ENCODE peak calls at places on chromosomes 16 and 17, in nine cellular contexts. M is K562; Z is activated T-cell treated with anti-CD3 and anti-CD28 coated beads, Interleukin-2, amount 50 U/mL, for 4 hours; X is right cardiac atrium; K is lung; D is WTC11; J is left cardiac atrium; W is Right ventricle myocardium superior; I is central memory CD8-positive, alpha-beta T cell. G is an unnamed sample.
A peak's percentile ranks its signal among the peaks of the same experiment; 100 is the strongest.

GRCh38 chr17:6470751-6471521 is 26.7 kb downstream of the PIMREG start:
- ATAC-seq in D (no peak), Z (no peak), I (no peak), M (no peak), W (no peak), K (no peak), X (no peak), J (no peak), G (no peak)

GRCh38 chr16:56780646-56781045 is 50.7 kb downstream of the NUP93 start:
- ATAC-seq in X (no peak), D (no peak), I (no peak), W (no peak), Z (no peak), J (no peak), M (no peak), K (no peak), G (no peak)

GRCh38 chr16:578232-578869 is 8.6 kb downstream of the PIGQ start:
- ATAC-seq in I (no peak), M (no peak), K (no peak), J (no peak), W (peak; percentile 8), D (no peak), Z (no peak), X (peak; percentile 4), G (no peak)

GRCh38 chr17:17809527-17810373 is 27.0 kb downstream of the SREBF1 start:
- ATAC-seq in K (no peak), X (peak; percentile 66), J (peak; percentile 33), Z (no peak), I (no peak), W (peak; percentile 35), M (no peak), D (peak; percentile 62), G (no peak)

GRCh38 chr17:57330587-57330986 is 74.3 kb downstream of the MSI2 start:
- ATAC-seq in W (peak; percentile 3), Z (no peak), I (no peak), X (no peak), D (no peak), J (no peak), K (no peak), M (no peak), G (no peak)

GRCh38 chr17:17391575-17392370 is 85.0 kb upstream of the MED9 start:
- ATAC-seq in Z (peak; percentile 79), I (peak; percentile 87), X (no peak), K (no peak), J (no peak), W (no peak), M (peak; percentile 76), D (no peak), G (peak; percentile 88)

GRCh38 chr16:72013389-72013788 is 4.8 kb downstream of the DHODH start:
- ATAC-seq in K (no peak), W (peak; percentile 1), M (no peak), Z (no peak), D (no peak), J (no peak), X (peak; percentile 1), I (no peak), G (no peak)

GRCh38 chr16:67068212-67068753 is 39.3 kb downstream of the CBFB start:
- ATAC-seq in W (no peak), D (no peak), J (no peak), X (no peak), M (no peak), I (no peak), Z (no peak), K (no peak), G (no peak)